ENCODE peak calls at places on chromosomes 16 and 17, in four cellular contexts. Y is GM19239, Q is AG04450, A is heart right ventricle. W is an unnamed sample.

GRCh38 chr17:68457539-68458259 is 403 bp upstream of the WIPI1 start:
- DNase-seq in Y (peak; percentile 74), Q (peak; percentile 94), A (peak; percentile 99), W (peak; percentile 100)

GRCh38 chr17:57569860-57570259 is 175.2 kb downstream of the CCDC182 start:
- DNase-seq in Y (no peak), Q (no peak), A (no peak), W (no peak)

GRCh38 chr17:7253082-7253481 is 1.1 kb downstream of the ELP5 start:
- DNase-seq in Y (no peak), Q (no peak), A (no peak), W (no peak)

GRCh38 chr17:74042744-74043486 is 160.6 kb upstream of the RPL38 start:
- DNase-seq in Y (no peak), Q (no peak), A (no peak), W (no peak)

GRCh38 chr17:68719431-68719830 is 118.3 kb upstream of the FAM20A start:
- DNase-seq in Y (no peak), Q (no peak), A (no peak), W (no peak)

GRCh38 chr17:75535119-75535537 is 9.6 kb downstream of the LLGL2 start:
- DNase-seq in Y (peak; percentile 59), Q (no peak), A (no peak), W (no peak)

GRCh38 chr17:76659928-76660614 is 16.5 kb upstream of the ST6GALNAC1 start:
- DNase-seq in Y (no peak), Q (no peak), A (no peak), W (peak; percentile 90)

GRCh38 chr16:51814617-51815016 is 663.5 kb upstream of the SALL1 start:
- DNase-seq in Y (no peak), Q (no peak), A (no peak), W (no peak)

GRCh38 chr16:6375471-6376075 is 957.1 kb upstream of the RBFOX1 start:
- DNase-seq in Y (no peak), Q (no peak), A (no peak), W (no peak)

GRCh38 chr17:7380321-7380720 is 568 bp upstream of the TNK1 start:
- DNase-seq in Y (no peak), Q (no peak), A (peak; percentile 54), W (no peak)

GRCh38 chr16:26019885-26020284 is 328.1 kb downstream of the HS3ST4 start:
- DNase-seq in Y (no peak), Q (no peak), A (no peak), W (no peak)

GRCh38 chr17:14069251-14069981 is at the start of gene COX10:
- DNase-seq in Y (peak; percentile 71), Q (peak; percentile 44), A (peak; percentile 89), W (peak; percentile 95)

W was measured in kidney.